ENCODE peak calls at places on chromosome 3, in nine cellular contexts. H, I, K, T, Y, V, C, L and S are unnamed samples.

GRCh38 chr3:4021162-4021561 is 221.9 kb downstream of the LRRN1 start:
- DNase-seq in H (no peak), I (no peak), K (peak; percentile 19), T (no peak), Y (no peak), V (no peak), C (no peak), L (peak; percentile 37), S (no peak)

GRCh38 chr3:126179825-126180476 is 435 bp downstream of the ALDH1L1 start:
- DNase-seq in H (peak; percentile 9), I (no peak), K (no peak), T (peak; percentile 29), Y (peak; percentile 27), V (no peak), C (no peak), L (peak; percentile 73), S (no peak)

GRCh38 chr3:94114667-94115066 is 51.8 kb downstream of the NSUN3 start:
- DNase-seq in H (no peak), I (peak; percentile 56), K (no peak), T (no peak), Y (no peak), V (peak; percentile 19), C (no peak), L (no peak), S (no peak)

GRCh38 chr3:186609247-186609868 is 3.5 kb upstream of the AHSG start:
- DNase-seq in H (peak; percentile 41), I (no peak), K (no peak), T (no peak), Y (no peak), V (no peak), C (no peak), L (no peak), S (no peak)

GRCh38 chr3:120726784-120727183 is 15.5 kb downstream of the RABL3 start:
- DNase-seq in H (peak; percentile 23), I (no peak), K (no peak), T (no peak), Y (no peak), V (no peak), C (no peak), L (no peak), S (no peak)

GRCh38 chr3:32934150-32934742 is 17.2 kb upstream of the CCR4 start:
- DNase-seq in H (peak; percentile 40), I (no peak), K (no peak), T (no peak), Y (peak; percentile 41), V (no peak), C (no peak), L (peak; percentile 42), S (no peak)

GRCh38 chr3:119885746-119886530 is 104.0 kb downstream of the NR1I2 start:
- DNase-seq in H (no peak), I (no peak), K (no peak), T (no peak), Y (no peak), V (no peak), C (no peak), L (no peak), S (peak; percentile 6)

GRCh38 chr3:170081079-170081741 is 43.4 kb downstream of the GPR160 start:
- DNase-seq in H (peak; percentile 31), I (no peak), K (no peak), T (no peak), Y (no peak), V (peak; percentile 18), C (no peak), L (no peak), S (no peak)

GRCh38 chr3:196422976-196423781 is 9.0 kb downstream of the UBXN7 start:
- DNase-seq in H (peak; percentile 11), I (no peak), K (no peak), T (no peak), Y (no peak), V (no peak), C (no peak), L (peak; percentile 36), S (no peak)

DNA sequence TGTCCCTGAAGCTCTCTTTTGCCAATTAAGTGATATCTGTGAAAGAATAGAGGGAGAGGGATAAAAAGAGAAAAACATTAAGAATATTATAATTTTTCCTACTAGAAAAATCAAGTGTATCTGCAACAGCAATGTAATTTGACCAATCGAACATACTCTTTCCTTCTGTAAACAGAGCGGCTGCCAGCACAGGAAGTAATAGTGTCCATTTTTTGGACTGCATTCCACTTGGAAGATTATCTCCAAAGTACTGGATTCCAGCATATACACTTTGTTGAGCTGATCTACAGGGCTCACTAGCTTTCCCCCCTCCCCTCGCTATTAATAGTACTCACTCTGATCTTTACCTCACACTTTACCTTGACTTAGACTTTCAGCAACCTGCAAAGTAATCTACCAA is 90.4 kb downstream of the SUCLG2 start:
- DNase-seq in H (peak; percentile 26), I (no peak), K (no peak), T (no peak), Y (no peak), V (no peak), C (no peak), L (no peak), S (no peak)
- TF ChIP-seq CTCF in H (no peak), I (no peak), K (no peak), T (no peak), Y (no peak), V (no peak), C (no peak), L (no peak), S (no peak)

GRCh38 chr3:49802719-49803463 is at the start of gene INKA1:
- DNase-seq in H (peak; percentile 84), I (peak; percentile 42), K (peak; percentile 87), T (peak; percentile 82), Y (peak; percentile 90), V (peak; percentile 62), C (no peak), L (peak; percentile 93), S (no peak)

GRCh38 chr3:49803464-49804140 is 541 bp downstream of the INKA1 start:
- DNase-seq in H (peak; percentile 49), I (no peak), K (peak; percentile 66), T (no peak), Y (peak; percentile 51), V (peak; percentile 46), C (no peak), L (no peak), S (no peak)

GRCh38 chr3:49805884-49806701 is 3.0 kb downstream of the INKA1 start:
- DNase-seq in H (peak; percentile 88), I (no peak), K (peak; percentile 33), T (no peak), Y (peak; percentile 80), V (no peak), C (no peak), L (no peak), S (no peak)

GRCh38 chr3:49805367-49805782 is 2.3 kb downstream of the INKA1 start:
- DNase-seq in H (peak; percentile 97), I (peak; percentile 64), K (no peak), T (no peak), Y (peak; percentile 46), V (peak; percentile 89), C (no peak), L (peak; percentile 30), S (no peak)

GRCh38 chr3:49804141-49805041 is 1.3 kb downstream of the INKA1 start:
- DNase-seq in H (no peak), I (no peak), K (no peak), T (no peak), Y (no peak), V (no peak), C (no peak), L (no peak), S (no peak)
- TF ChIP-seq CTCF in H (no peak), I (no peak), K (no peak), T (no peak), Y (no peak), V (no peak), C (no peak), L (no peak), S (no peak)

GRCh38 chr3:166011771-166012170 is 174.5 kb upstream of the BCHE start:
- DNase-seq in H (no peak), I (no peak), K (no peak), T (no peak), Y (no peak), V (no peak), C (no peak), L (no peak), S (no peak)

GRCh38 chr3:166013073-166013679 is 176.0 kb upstream of the BCHE start:
- DNase-seq in H (peak; percentile 58), I (no peak), K (peak; percentile 8), T (no peak), Y (peak; percentile 41), V (no peak), C (no peak), L (peak; percentile 54), S (no peak)
- TF ChIP-seq CTCF in H (peak; percentile 39), I (no peak), K (no peak), T (peak; percentile 83), Y (peak; percentile 70), V (peak; percentile 10), C (peak; percentile 29), L (peak; percentile 28), S (peak; percentile 53)

GRCh38 chr3:78825858-78826215 is 942.0 kb downstream of the ROBO1 start:
- DNase-seq in H (no peak), I (no peak), K (no peak), T (no peak), Y (no peak), V (no peak), C (no peak), L (no peak), S (no peak)

GRCh38 chr3:78825118-78825857 is 942.5 kb downstream of the ROBO1 start:
- DNase-seq in H (no peak), I (no peak), K (no peak), T (no peak), Y (no peak), V (no peak), C (peak; percentile 52), L (no peak), S (no peak)

GRCh38 chr3:78823859-78824258 is 943.9 kb downstream of the ROBO1 start:
- DNase-seq in H (peak; percentile 78), I (no peak), K (no peak), T (no peak), Y (no peak), V (no peak), C (no peak), L (no peak), S (no peak)

GRCh38 chr3:78822741-78823140 is 945.1 kb downstream of the ROBO1 start:
- DNase-seq in H (no peak), I (no peak), K (no peak), T (no peak), Y (no peak), V (no peak), C (no peak), L (no peak), S (no peak)

GRCh38 chr3:78823434-78823833 is 944.4 kb downstream of the ROBO1 start:
- DNase-seq in H (no peak), I (no peak), K (no peak), T (no peak), Y (no peak), V (no peak), C (no peak), L (no peak), S (no peak)
- TF ChIP-seq CTCF in H (no peak), I (no peak), K (no peak), T (no peak), Y (no peak), V (no peak), C (no peak), L (no peak), S (no peak)

DNA sequence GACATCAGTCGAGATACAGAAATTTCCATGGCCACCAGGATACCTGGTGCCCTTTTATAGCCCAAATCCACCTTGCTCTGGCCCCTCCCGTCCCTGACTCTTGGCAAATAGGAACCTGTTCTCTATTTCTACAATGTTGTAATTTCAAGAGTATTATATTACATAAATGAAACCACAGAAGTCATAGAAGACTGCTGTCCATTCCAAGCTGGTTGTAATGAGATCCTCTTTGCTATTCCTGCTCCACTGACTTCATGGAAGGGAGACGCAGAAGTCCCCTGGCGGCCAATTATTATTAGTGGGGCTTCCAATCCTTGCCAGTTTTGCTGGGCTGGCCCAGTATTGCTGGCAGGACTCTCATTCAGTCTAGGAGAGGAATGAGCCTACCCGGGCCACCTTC is 26.6 kb downstream of the DCP1A start:
- DNase-seq in H (no peak), I (no peak), K (no peak), T (no peak), Y (no peak), V (no peak), C (no peak), L (no peak), S (no peak)
- TF ChIP-seq CTCF in H (no peak), I (no peak), K (no peak), T (no peak), Y (no peak), V (peak; percentile 2), C (no peak), L (no peak), S (no peak)